ENCODE peak calls at places on chromosomes 3 and 15, in seven cellular contexts. N, Y, A, I, Z, O and L are unnamed samples.

GRCh38 chr3:94946683-94947082 is 883.8 kb downstream of the NSUN3 start:
- DNase-seq in Z (no peak), A (no peak), I (no peak), N (no peak), O (no peak), Y (no peak), L (no peak)

GRCh38 chr3:141458937-141459510 is 27.8 kb upstream of the RASA2 start:
- DNase-seq in I (no peak), N (no peak), A (no peak), O (no peak), Z (no peak), Y (no peak), L (no peak)

GRCh38 chr15:80776420-80777045 is 2.6 kb upstream of the CEMIP start:
- DNase-seq in A (no peak), I (no peak), Z (peak), O (peak), Y (peak), N (peak), L (peak)

GRCh38 chr15:33735637-33736247 is 232.6 kb upstream of the CHRM5 start:
- DNase-seq in A (no peak), Z (no peak), I (no peak), O (no peak), N (peak), Y (peak), L (no peak)

GRCh38 chr3:114498779-114499370 is 205.0 kb downstream of the TIGIT start:
- DNase-seq in A (no peak), O (peak), Z (peak), N (no peak), Y (no peak), I (no peak), L (peak)

GRCh38 chr3:53158700-53159414 is 2.2 kb upstream of the PRKCD start:
- DNase-seq in O (no peak), Z (no peak), I (no peak), Y (no peak), N (no peak), A (no peak), L (no peak)

GRCh38 chr15:92375057-92375456 is 18.6 kb upstream of the ST8SIA2 start:
- DNase-seq in Y (no peak), N (no peak), O (no peak), A (no peak), I (no peak), Z (no peak), L (no peak)

GRCh38 chr3:10145685-10146084 is 4.1 kb downstream of the VHL start:
- DNase-seq in O (no peak), I (no peak), Z (no peak), A (no peak), Y (no peak), N (no peak), L (no peak)

GRCh38 chr3:117322866-117323265 is 613.3 kb downstream of the TUSC7 start:
- DNase-seq in I (no peak), N (no peak), A (no peak), Z (no peak), O (no peak), Y (peak), L (no peak)

GRCh38 chr3:187759601-187760000 is 14.3 kb upstream of the BCL6 start:
- DNase-seq in Z (no peak), Y (no peak), O (no peak), A (no peak), N (no peak), I (no peak), L (no peak)

GRCh38 chr3:127620637-127621375 is 8.2 kb upstream of the PODXL2 start:
- DNase-seq in Y (no peak), O (no peak), A (no peak), I (no peak), N (no peak), Z (no peak), L (no peak)

GRCh38 chr3:14143271-14143605 is 18.4 kb downstream of the TMEM43 start:
- DNase-seq in Y (no peak), Z (no peak), A (no peak), N (no peak), O (no peak), I (no peak), L (no peak)

GRCh38 chr3:27716309-27716708 is 5.8 kb downstream of the EOMES start:
- DNase-seq in Y (no peak), A (no peak), N (no peak), O (no peak), Z (no peak), I (no peak), L (no peak)

GRCh38 chr3:132161608-132162007 is 126.8 kb upstream of the CPNE4 start:
- DNase-seq in Y (peak), A (no peak), N (no peak), Z (no peak), I (no peak), O (no peak), L (no peak)

GRCh38 chr15:60949034-60949977 is 279.8 kb downstream of the RORA start:
- DNase-seq in N (no peak), O (peak), A (no peak), Y (no peak), Z (no peak), I (no peak), L (no peak)

GRCh38 chr3:72657666-72658065 is 190.6 kb downstream of the SHQ1 start:
- DNase-seq in O (no peak), Y (no peak), I (no peak), N (no peak), A (no peak), Z (no peak), L (no peak)

GRCh38 chr3:196499061-196499460 is 4.5 kb downstream of the RNF168 start:
- DNase-seq in A (no peak), Z (no peak), Y (no peak), N (no peak), O (peak), I (no peak), L (no peak)

GRCh38 chr3:173045770-173046382 is 95.2 kb downstream of the SPATA16 start:
- DNase-seq in I (no peak), Y (no peak), A (no peak), Z (no peak), N (no peak), O (no peak), L (no peak)

GRCh38 chr15:100277087-100277855 is 64.5 kb downstream of the ADAMTS17 start:
- DNase-seq in I (no peak), A (no peak), Y (no peak), N (no peak), Z (no peak), O (no peak), L (no peak)

GRCh38 chr3:152309535-152310317 is 41.0 kb downstream of the MBNL1 start:
- DNase-seq in N (no peak), A (no peak), O (no peak), Z (no peak), I (no peak), Y (no peak), L (no peak)

GRCh38 chr15:71291247-71291646 is 176.0 kb downstream of the THSD4 start:
- DNase-seq in I (no peak), Z (no peak), A (no peak), O (no peak), Y (no peak), N (no peak), L (no peak)

GRCh38 chr3:4399476-4399875 is 67.6 kb downstream of the SUMF1 start:
- DNase-seq in A (no peak), I (no peak), O (no peak), Y (no peak), Z (no peak), N (no peak), L (no peak)

GRCh38 chr3:57078366-57079220 is 18.1 kb downstream of the SPATA12 start:
- DNase-seq in Z (peak), O (peak), N (peak), A (no peak), I (no peak), Y (peak), L (peak)

GRCh38 chr15:41281236-41281635 is 50.2 kb downstream of the CHP1 start:
- DNase-seq in O (no peak), Y (no peak), N (no peak), Z (no peak), A (no peak), I (no peak), L (no peak)

GRCh38 chr3:188706599-188706998 is 465.2 kb upstream of the TPRG1 start:
- DNase-seq in O (no peak), I (no peak), Z (no peak), N (no peak), A (no peak), Y (no peak), L (no peak)